ENCODE peak calls at places on chromosome 7, in nine cellular contexts. One of them, this sample, is unnamed.

GRCh38 chr7:25924061-25924460 is 227.9 kb upstream of the NFE2L3 start:
- DNase-seq in GM23338: no peak
- DNase-seq in endothelial cell of umbilical vein: no peak
- DNase-seq in A673: peak; percentile 91
- DNase-seq in MM.1S: no peak
- DNase-seq in PC-3: no peak
- DNase-seq in neural progenitor cell: no peak
- DNase-seq in GM12878: no peak
- DNase-seq in astrocyte: no peak
- DNase-seq in this sample: no peak

GRCh38 chr7:414681-415560 is 104.7 kb downstream of the PDGFA start:
- DNase-seq in GM23338: no peak
- DNase-seq in endothelial cell of umbilical vein: no peak
- DNase-seq in A673: no peak
- DNase-seq in MM.1S: no peak
- DNase-seq in PC-3: no peak
- DNase-seq in neural progenitor cell: no peak
- DNase-seq in GM12878: no peak
- DNase-seq in astrocyte: no peak
- DNase-seq in this sample: no peak

GRCh38 chr7:45157653-45158401 is at the start of gene RAMP3:
- DNase-seq in GM23338: peak; percentile 72
- DNase-seq in endothelial cell of umbilical vein: no peak
- DNase-seq in A673: no peak
- DNase-seq in MM.1S: no peak
- DNase-seq in PC-3: no peak
- DNase-seq in neural progenitor cell: peak; percentile 60
- DNase-seq in GM12878: no peak
- DNase-seq in astrocyte: no peak
- DNase-seq in this sample: no peak

GRCh38 chr7:78530351-78530750 is 731.8 kb downstream of the PHTF2 start:
- DNase-seq in GM23338: no peak
- DNase-seq in endothelial cell of umbilical vein: peak; percentile 7
- DNase-seq in A673: peak; percentile 61
- DNase-seq in MM.1S: no peak
- DNase-seq in PC-3: peak; percentile 46
- DNase-seq in neural progenitor cell: no peak
- DNase-seq in GM12878: no peak
- DNase-seq in astrocyte: peak; percentile 55
- DNase-seq in this sample: peak; percentile 40

GRCh38 chr7:116511552-116512523 is 12.3 kb downstream of the CAV2 start:
- DNase-seq in GM23338: no peak
- DNase-seq in endothelial cell of umbilical vein: peak; percentile 96
- DNase-seq in A673: peak; percentile 85
- DNase-seq in MM.1S: peak; percentile 96
- DNase-seq in PC-3: peak; percentile 93
- DNase-seq in neural progenitor cell: peak; percentile 54
- DNase-seq in GM12878: peak; percentile 72
- DNase-seq in astrocyte: peak; percentile 65
- DNase-seq in this sample: peak; percentile 90

GRCh38 chr7:33761440-33762080 is 143.8 kb upstream of the BMPER start:
- DNase-seq in GM23338: no peak
- DNase-seq in endothelial cell of umbilical vein: no peak
- DNase-seq in A673: peak; percentile 27
- DNase-seq in MM.1S: no peak
- DNase-seq in PC-3: no peak
- DNase-seq in neural progenitor cell: no peak
- DNase-seq in GM12878: no peak
- DNase-seq in astrocyte: no peak
- DNase-seq in this sample: no peak

GRCh38 chr7:55254242-55254595 is 110.9 kb upstream of the LANCL2 start:
- DNase-seq in GM23338: peak; percentile 56
- DNase-seq in endothelial cell of umbilical vein: no peak
- DNase-seq in A673: no peak
- DNase-seq in MM.1S: no peak
- DNase-seq in PC-3: no peak
- DNase-seq in neural progenitor cell: no peak
- DNase-seq in GM12878: no peak
- DNase-seq in astrocyte: no peak
- DNase-seq in this sample: no peak

GRCh38 chr7:67478066-67478465 is 481.4 kb downstream of the TYW1 start:
- DNase-seq in GM23338: no peak
- DNase-seq in endothelial cell of umbilical vein: no peak
- DNase-seq in A673: no peak
- DNase-seq in MM.1S: no peak
- DNase-seq in PC-3: no peak
- DNase-seq in neural progenitor cell: no peak
- DNase-seq in GM12878: no peak
- DNase-seq in astrocyte: no peak
- DNase-seq in this sample: no peak

GRCh38 chr7:45138433-45139267 is 18.9 kb upstream of the RAMP3 start:
- DNase-seq in GM23338: no peak
- DNase-seq in endothelial cell of umbilical vein: no peak
- DNase-seq in A673: no peak
- DNase-seq in MM.1S: no peak
- DNase-seq in PC-3: no peak
- DNase-seq in neural progenitor cell: no peak
- DNase-seq in GM12878: no peak
- DNase-seq in astrocyte: no peak
- DNase-seq in this sample: no peak

GRCh38 chr7:8151161-8151560 is 110.8 kb downstream of the ICA1 start:
- DNase-seq in GM23338: no peak
- DNase-seq in endothelial cell of umbilical vein: no peak
- DNase-seq in A673: no peak
- DNase-seq in MM.1S: no peak
- DNase-seq in PC-3: no peak
- DNase-seq in neural progenitor cell: no peak
- DNase-seq in GM12878: no peak
- DNase-seq in astrocyte: no peak
- DNase-seq in this sample: no peak

GRCh38 chr7:158492372-158492771 is 95.3 kb downstream of the PTPRN2 start:
- DNase-seq in GM23338: no peak
- DNase-seq in endothelial cell of umbilical vein: no peak
- DNase-seq in A673: no peak
- DNase-seq in MM.1S: no peak
- DNase-seq in PC-3: no peak
- DNase-seq in neural progenitor cell: no peak
- DNase-seq in GM12878: no peak
- DNase-seq in astrocyte: no peak
- DNase-seq in this sample: no peak

GRCh38 chr7:49911906-49912305 is 138.5 kb downstream of the VWC2 start:
- DNase-seq in GM23338: no peak
- DNase-seq in endothelial cell of umbilical vein: no peak
- DNase-seq in A673: no peak
- DNase-seq in MM.1S: no peak
- DNase-seq in PC-3: no peak
- DNase-seq in neural progenitor cell: no peak
- DNase-seq in GM12878: no peak
- DNase-seq in astrocyte: no peak
- DNase-seq in this sample: no peak

GRCh38 chr7:130904792-130905191 is 170.8 kb upstream of the KLF14 start:
- DNase-seq in GM23338: no peak
- DNase-seq in endothelial cell of umbilical vein: no peak
- DNase-seq in A673: no peak
- DNase-seq in MM.1S: no peak
- DNase-seq in PC-3: peak; percentile 50
- DNase-seq in neural progenitor cell: no peak
- DNase-seq in GM12878: no peak
- DNase-seq in astrocyte: no peak
- DNase-seq in this sample: no peak

GRCh38 chr7:86978804-86979506 is 80.5 kb downstream of the ELAPOR2 start:
- DNase-seq in GM23338: no peak
- DNase-seq in endothelial cell of umbilical vein: no peak
- DNase-seq in A673: no peak
- DNase-seq in MM.1S: peak; percentile 93
- DNase-seq in PC-3: no peak
- DNase-seq in neural progenitor cell: no peak
- DNase-seq in GM12878: peak; percentile 33
- DNase-seq in astrocyte: no peak
- DNase-seq in this sample: no peak

GRCh38 chr7:113209449-113210203 is 91.3 kb upstream of the SMIM30 start:
- DNase-seq in GM23338: peak; percentile 9
- DNase-seq in endothelial cell of umbilical vein: no peak
- DNase-seq in A673: no peak
- DNase-seq in MM.1S: no peak
- DNase-seq in PC-3: no peak
- DNase-seq in neural progenitor cell: no peak
- DNase-seq in GM12878: no peak
- DNase-seq in astrocyte: no peak
- DNase-seq in this sample: peak; percentile 13

GRCh38 chr7:117086788-117087187 is 133.5 kb downstream of the ST7 start:
- DNase-seq in GM23338: no peak
- DNase-seq in endothelial cell of umbilical vein: no peak
- DNase-seq in A673: no peak
- DNase-seq in MM.1S: no peak
- DNase-seq in PC-3: no peak
- DNase-seq in neural progenitor cell: no peak
- DNase-seq in GM12878: no peak
- DNase-seq in astrocyte: peak; percentile 53
- DNase-seq in this sample: no peak

DNA sequence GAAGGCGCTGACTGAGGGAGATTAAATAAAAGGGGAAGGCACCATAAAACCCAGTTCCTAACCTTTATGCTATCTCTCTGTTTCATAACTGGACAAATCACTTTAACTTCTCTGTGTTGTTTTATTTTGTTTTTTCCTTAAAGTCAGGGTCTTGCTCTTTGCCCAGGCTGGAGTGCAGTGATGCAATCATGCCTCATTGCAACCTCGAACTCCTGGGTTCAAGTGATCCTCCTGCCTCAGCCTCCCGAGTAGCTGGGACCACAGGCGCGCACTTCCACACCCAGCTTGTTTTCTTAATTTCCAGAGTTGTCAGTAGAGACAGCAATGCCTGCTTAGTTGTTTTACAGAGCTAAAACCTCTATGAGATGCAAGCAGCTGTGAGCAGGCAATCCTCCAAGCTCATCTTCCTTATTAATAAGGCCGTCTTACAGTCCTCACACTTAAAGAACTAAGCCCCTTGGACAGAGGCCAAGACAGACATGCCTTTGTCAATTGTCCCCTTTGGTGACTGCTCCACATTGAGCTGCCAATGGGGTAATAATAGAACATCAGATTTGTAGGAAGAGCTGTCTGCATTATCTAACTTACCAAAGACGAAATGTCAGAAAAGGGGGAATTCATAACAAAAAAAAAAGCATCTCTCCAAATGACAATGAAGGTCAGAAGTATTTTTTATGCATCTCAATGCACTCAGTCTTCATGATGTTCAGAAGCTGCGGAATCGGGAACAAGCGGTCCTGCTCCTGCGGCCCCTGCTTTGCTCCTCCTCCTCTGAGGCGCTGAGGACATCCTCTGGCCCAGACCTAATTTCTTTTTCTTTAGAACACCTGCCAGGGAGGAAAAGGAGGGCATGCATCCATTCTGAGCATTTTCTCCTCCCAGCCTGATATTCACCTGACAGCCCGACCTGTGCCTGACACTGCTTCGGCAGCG is 62.7 kb upstream of the RNF32 start:
- DNase-seq in GM23338: no peak
- DNase-seq in endothelial cell of umbilical vein: no peak
- DNase-seq in A673: peak; percentile 26
- DNase-seq in MM.1S: no peak
- DNase-seq in PC-3: no peak
- DNase-seq in neural progenitor cell: no peak
- DNase-seq in GM12878: no peak
- DNase-seq in astrocyte: no peak
- DNase-seq in this sample: no peak
- TF ChIP-seq EZH2 in GM23338: no peak
- TF ChIP-seq EZH2 in endothelial cell of umbilical vein: no peak
- TF ChIP-seq EZH2 in A673: no peak
- TF ChIP-seq EZH2 in MM.1S: no peak
- TF ChIP-seq EZH2 in PC-3: no peak
- TF ChIP-seq EZH2 in neural progenitor cell: no peak
- TF ChIP-seq EZH2 in GM12878: no peak
- TF ChIP-seq EZH2 in astrocyte: no peak
- TF ChIP-seq EZH2 in this sample: no peak

DNA sequence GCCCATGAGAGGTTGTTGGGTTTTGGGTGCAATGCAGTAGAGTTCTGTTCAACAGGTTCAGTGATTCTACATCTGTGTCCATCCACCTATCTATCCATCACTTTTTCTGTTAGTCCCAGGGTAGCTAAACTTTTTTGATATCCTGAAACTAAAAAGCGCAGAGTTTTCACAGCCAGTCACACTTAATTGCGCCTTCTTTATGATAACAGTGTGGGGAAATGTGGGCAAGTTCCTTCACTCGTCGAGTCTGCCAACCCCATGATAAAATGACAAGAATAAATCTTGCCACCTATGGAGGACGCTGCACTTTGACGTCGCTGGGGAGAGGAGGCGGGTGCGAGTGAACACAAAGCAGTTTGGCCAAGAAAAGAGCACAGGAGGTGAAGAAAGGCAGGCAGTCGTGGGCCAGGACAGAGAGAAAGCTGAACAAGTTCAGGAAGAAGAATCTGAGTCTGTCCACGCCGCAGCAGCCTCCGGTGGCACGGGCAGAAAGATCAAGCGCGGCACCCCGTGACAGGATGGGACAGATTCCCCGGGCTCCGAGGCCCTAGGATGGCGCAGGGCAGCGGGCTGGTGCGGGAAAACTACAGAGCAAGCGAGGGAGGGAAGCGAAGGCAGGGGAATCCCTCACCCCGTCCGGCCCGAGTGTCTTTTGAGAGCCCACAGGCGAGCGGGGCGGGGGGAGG is 9.2 kb downstream of the SP8 start:
- DNase-seq in GM23338: peak; percentile 60
- DNase-seq in endothelial cell of umbilical vein: no peak
- DNase-seq in A673: no peak
- DNase-seq in MM.1S: peak; percentile 9
- DNase-seq in PC-3: no peak
- DNase-seq in neural progenitor cell: no peak
- DNase-seq in GM12878: no peak
- DNase-seq in astrocyte: no peak
- DNase-seq in this sample: no peak
- TF ChIP-seq EZH2 in GM23338: peak; percentile 78
- TF ChIP-seq EZH2 in endothelial cell of umbilical vein: peak; percentile 67
- TF ChIP-seq EZH2 in A673: no peak
- TF ChIP-seq EZH2 in MM.1S: no peak
- TF ChIP-seq EZH2 in PC-3: no peak
- TF ChIP-seq EZH2 in neural progenitor cell: no peak
- TF ChIP-seq EZH2 in GM12878: no peak
- TF ChIP-seq EZH2 in astrocyte: no peak
- TF ChIP-seq EZH2 in this sample: no peak

GRCh38 chr7:65503434-65504152 is 129.9 kb downstream of the ZNF92 start:
- DNase-seq in GM23338: no peak
- DNase-seq in endothelial cell of umbilical vein: no peak
- DNase-seq in A673: no peak
- DNase-seq in MM.1S: no peak
- DNase-seq in PC-3: no peak
- DNase-seq in neural progenitor cell: no peak
- DNase-seq in GM12878: no peak
- DNase-seq in astrocyte: no peak
- DNase-seq in this sample: no peak

GRCh38 chr7:65509368-65510186 is 135.9 kb downstream of the ZNF92 start:
- DNase-seq in GM23338: peak; percentile 49
- DNase-seq in endothelial cell of umbilical vein: no peak
- DNase-seq in A673: peak; percentile 12
- DNase-seq in MM.1S: peak; percentile 22
- DNase-seq in PC-3: peak; percentile 1
- DNase-seq in neural progenitor cell: peak; percentile 65
- DNase-seq in GM12878: no peak
- DNase-seq in astrocyte: no peak
- DNase-seq in this sample: peak; percentile 0
- TF ChIP-seq EZH2 in GM23338: peak; percentile 98
- TF ChIP-seq EZH2 in endothelial cell of umbilical vein: peak; percentile 97
- TF ChIP-seq EZH2 in A673: peak; percentile 82
- TF ChIP-seq EZH2 in MM.1S: peak; percentile 63
- TF ChIP-seq EZH2 in PC-3: peak; percentile 76
- TF ChIP-seq EZH2 in neural progenitor cell: peak; percentile 100
- TF ChIP-seq EZH2 in GM12878: no peak
- TF ChIP-seq EZH2 in astrocyte: peak; percentile 50
- TF ChIP-seq EZH2 in this sample: no peak

GRCh38 chr7:30681262-30682130 is 760 bp downstream of the CRHR2 start:
- DNase-seq in GM23338: peak; percentile 87
- DNase-seq in endothelial cell of umbilical vein: no peak
- DNase-seq in A673: no peak
- DNase-seq in MM.1S: no peak
- DNase-seq in PC-3: no peak
- DNase-seq in neural progenitor cell: peak; percentile 65
- DNase-seq in GM12878: no peak
- DNase-seq in astrocyte: no peak
- DNase-seq in this sample: no peak
- TF ChIP-seq EZH2 in GM23338: peak; percentile 34
- TF ChIP-seq EZH2 in endothelial cell of umbilical vein: no peak
- TF ChIP-seq EZH2 in A673: peak; percentile 57
- TF ChIP-seq EZH2 in MM.1S: no peak
- TF ChIP-seq EZH2 in PC-3: no peak
- TF ChIP-seq EZH2 in neural progenitor cell: no peak
- TF ChIP-seq EZH2 in GM12878: no peak
- TF ChIP-seq EZH2 in astrocyte: peak; percentile 76
- TF ChIP-seq EZH2 in this sample: peak; percentile 87